ENCODE peak calls at places on chromosomes 1 and 21, in eight cellular contexts. One of them, this sample, is unnamed.

GRCh38 chr21:15060776-15061175 is 4.0 kb downstream of the NRIP1 start:
- DNase-seq in stimulated activated CD8-positive, alpha-beta memory T cell treated with anti-CD3 and anti-CD28 coated beads, Interleukin-15, amount 100 ng/mL, for 48 hours: no peak
- DNase-seq in iris pigment epithelial cell: peak
- DNase-seq in HS-5: no peak
- DNase-seq in amniotic stem cell: no peak
- DNase-seq in T follicular helper cell: no peak
- DNase-seq in CD4-positive, alpha-beta T cell: no peak
- DNase-seq in AG09319: no peak
- DNase-seq in this sample: no peak

GRCh38 chr1:221069178-221069903 is 190.1 kb downstream of the HLX start:
- DNase-seq in stimulated activated CD8-positive, alpha-beta memory T cell treated with anti-CD3 and anti-CD28 coated beads, Interleukin-15, amount 100 ng/mL, for 48 hours: no peak
- DNase-seq in iris pigment epithelial cell: no peak
- DNase-seq in HS-5: no peak
- DNase-seq in amniotic stem cell: no peak
- DNase-seq in T follicular helper cell: no peak
- DNase-seq in CD4-positive, alpha-beta T cell: no peak
- DNase-seq in AG09319: no peak
- DNase-seq in this sample: no peak

GRCh38 chr1:216015116-216015515 is 408.1 kb downstream of the USH2A start:
- DNase-seq in stimulated activated CD8-positive, alpha-beta memory T cell treated with anti-CD3 and anti-CD28 coated beads, Interleukin-15, amount 100 ng/mL, for 48 hours: no peak
- DNase-seq in iris pigment epithelial cell: no peak
- DNase-seq in HS-5: no peak
- DNase-seq in amniotic stem cell: no peak
- DNase-seq in T follicular helper cell: no peak
- DNase-seq in CD4-positive, alpha-beta T cell: no peak
- DNase-seq in AG09319: no peak
- DNase-seq in this sample: no peak

GRCh38 chr1:192986110-192986747 is 72.9 kb downstream of the UCHL5 start:
- DNase-seq in stimulated activated CD8-positive, alpha-beta memory T cell treated with anti-CD3 and anti-CD28 coated beads, Interleukin-15, amount 100 ng/mL, for 48 hours: no peak
- DNase-seq in iris pigment epithelial cell: peak
- DNase-seq in HS-5: no peak
- DNase-seq in amniotic stem cell: no peak
- DNase-seq in T follicular helper cell: no peak
- DNase-seq in CD4-positive, alpha-beta T cell: no peak
- DNase-seq in AG09319: no peak
- DNase-seq in this sample: no peak

GRCh38 chr1:21585037-21585436 is 75.8 kb downstream of the ALPL start:
- DNase-seq in stimulated activated CD8-positive, alpha-beta memory T cell treated with anti-CD3 and anti-CD28 coated beads, Interleukin-15, amount 100 ng/mL, for 48 hours: no peak
- DNase-seq in iris pigment epithelial cell: no peak
- DNase-seq in HS-5: no peak
- DNase-seq in amniotic stem cell: no peak
- DNase-seq in T follicular helper cell: no peak
- DNase-seq in CD4-positive, alpha-beta T cell: no peak
- DNase-seq in AG09319: no peak
- DNase-seq in this sample: peak

GRCh38 chr1:113797472-113797871 is 14.8 kb downstream of the RSBN1 start:
- DNase-seq in stimulated activated CD8-positive, alpha-beta memory T cell treated with anti-CD3 and anti-CD28 coated beads, Interleukin-15, amount 100 ng/mL, for 48 hours: no peak
- DNase-seq in iris pigment epithelial cell: no peak
- DNase-seq in HS-5: no peak
- DNase-seq in amniotic stem cell: no peak
- DNase-seq in T follicular helper cell: no peak
- DNase-seq in CD4-positive, alpha-beta T cell: no peak
- DNase-seq in AG09319: no peak
- DNase-seq in this sample: no peak

GRCh38 chr1:109873278-109874175 is 37.1 kb upstream of the CSF1 start:
- DNase-seq in stimulated activated CD8-positive, alpha-beta memory T cell treated with anti-CD3 and anti-CD28 coated beads, Interleukin-15, amount 100 ng/mL, for 48 hours: no peak
- DNase-seq in iris pigment epithelial cell: peak
- DNase-seq in HS-5: no peak
- DNase-seq in amniotic stem cell: no peak
- DNase-seq in T follicular helper cell: no peak
- DNase-seq in CD4-positive, alpha-beta T cell: no peak
- DNase-seq in AG09319: no peak
- DNase-seq in this sample: no peak

GRCh38 chr1:154501423-154502065 is 475 bp upstream of the TDRD10 start:
- DNase-seq in stimulated activated CD8-positive, alpha-beta memory T cell treated with anti-CD3 and anti-CD28 coated beads, Interleukin-15, amount 100 ng/mL, for 48 hours: no peak
- DNase-seq in iris pigment epithelial cell: no peak
- DNase-seq in HS-5: no peak
- DNase-seq in amniotic stem cell: no peak
- DNase-seq in T follicular helper cell: no peak
- DNase-seq in CD4-positive, alpha-beta T cell: no peak
- DNase-seq in AG09319: no peak
- DNase-seq in this sample: peak

GRCh38 chr1:94816030-94816429 is 4.1 kb upstream of the SLC44A3 start:
- DNase-seq in stimulated activated CD8-positive, alpha-beta memory T cell treated with anti-CD3 and anti-CD28 coated beads, Interleukin-15, amount 100 ng/mL, for 48 hours: no peak
- DNase-seq in iris pigment epithelial cell: no peak
- DNase-seq in HS-5: no peak
- DNase-seq in amniotic stem cell: no peak
- DNase-seq in T follicular helper cell: no peak
- DNase-seq in CD4-positive, alpha-beta T cell: no peak
- DNase-seq in AG09319: no peak
- DNase-seq in this sample: no peak

GRCh38 chr1:187577625-187578024 is 748.9 kb downstream of the PLA2G4A start:
- DNase-seq in stimulated activated CD8-positive, alpha-beta memory T cell treated with anti-CD3 and anti-CD28 coated beads, Interleukin-15, amount 100 ng/mL, for 48 hours: no peak
- DNase-seq in iris pigment epithelial cell: no peak
- DNase-seq in HS-5: no peak
- DNase-seq in amniotic stem cell: no peak
- DNase-seq in T follicular helper cell: no peak
- DNase-seq in CD4-positive, alpha-beta T cell: no peak
- DNase-seq in AG09319: no peak
- DNase-seq in this sample: no peak

GRCh38 chr1:229271448-229272120 is 673 bp downstream of the RAB4A start:
- DNase-seq in stimulated activated CD8-positive, alpha-beta memory T cell treated with anti-CD3 and anti-CD28 coated beads, Interleukin-15, amount 100 ng/mL, for 48 hours: no peak
- DNase-seq in iris pigment epithelial cell: peak
- DNase-seq in HS-5: no peak
- DNase-seq in amniotic stem cell: no peak
- DNase-seq in T follicular helper cell: no peak
- DNase-seq in CD4-positive, alpha-beta T cell: peak
- DNase-seq in AG09319: no peak
- DNase-seq in this sample: peak

GRCh38 chr21:32425628-32426027 is 13.1 kb downstream of the EVA1C start:
- DNase-seq in stimulated activated CD8-positive, alpha-beta memory T cell treated with anti-CD3 and anti-CD28 coated beads, Interleukin-15, amount 100 ng/mL, for 48 hours: no peak
- DNase-seq in iris pigment epithelial cell: no peak
- DNase-seq in HS-5: no peak
- DNase-seq in amniotic stem cell: no peak
- DNase-seq in T follicular helper cell: no peak
- DNase-seq in CD4-positive, alpha-beta T cell: no peak
- DNase-seq in AG09319: no peak
- DNase-seq in this sample: no peak

GRCh38 chr1:162406811-162407210 is 5.1 kb downstream of the SH2D1B start:
- DNase-seq in stimulated activated CD8-positive, alpha-beta memory T cell treated with anti-CD3 and anti-CD28 coated beads, Interleukin-15, amount 100 ng/mL, for 48 hours: no peak
- DNase-seq in iris pigment epithelial cell: peak
- DNase-seq in HS-5: no peak
- DNase-seq in amniotic stem cell: no peak
- DNase-seq in T follicular helper cell: no peak
- DNase-seq in CD4-positive, alpha-beta T cell: no peak
- DNase-seq in AG09319: no peak
- DNase-seq in this sample: peak

GRCh38 chr1:204726478-204726877 is 40.9 kb upstream of the LRRN2 start:
- DNase-seq in stimulated activated CD8-positive, alpha-beta memory T cell treated with anti-CD3 and anti-CD28 coated beads, Interleukin-15, amount 100 ng/mL, for 48 hours: no peak
- DNase-seq in iris pigment epithelial cell: peak
- DNase-seq in HS-5: peak
- DNase-seq in amniotic stem cell: no peak
- DNase-seq in T follicular helper cell: no peak
- DNase-seq in CD4-positive, alpha-beta T cell: no peak
- DNase-seq in AG09319: no peak
- DNase-seq in this sample: no peak

GRCh38 chr1:235304549-235305451 is 23.2 kb downstream of the ARID4B start:
- DNase-seq in stimulated activated CD8-positive, alpha-beta memory T cell treated with anti-CD3 and anti-CD28 coated beads, Interleukin-15, amount 100 ng/mL, for 48 hours: no peak
- DNase-seq in iris pigment epithelial cell: peak
- DNase-seq in HS-5: no peak
- DNase-seq in amniotic stem cell: no peak
- DNase-seq in T follicular helper cell: peak
- DNase-seq in CD4-positive, alpha-beta T cell: no peak
- DNase-seq in AG09319: no peak
- DNase-seq in this sample: peak

GRCh38 chr1:234970731-234971476 is 157.7 kb downstream of the TOMM20 start:
- DNase-seq in stimulated activated CD8-positive, alpha-beta memory T cell treated with anti-CD3 and anti-CD28 coated beads, Interleukin-15, amount 100 ng/mL, for 48 hours: no peak
- DNase-seq in iris pigment epithelial cell: peak
- DNase-seq in HS-5: no peak
- DNase-seq in amniotic stem cell: peak
- DNase-seq in T follicular helper cell: no peak
- DNase-seq in CD4-positive, alpha-beta T cell: no peak
- DNase-seq in AG09319: peak
- DNase-seq in this sample: peak